ENCODE peak calls at places on chromosomes 4 and X, in seven cellular contexts. N is RCC 7860, E is astrocyte of the hippocampus, B is fibroblast of mammary gland, R is GM04503, M is NCI-H1092, I is GM18507. D is an unnamed sample.

GRCh38 chr4:139817657-139818452 is 152.2 kb downstream of the MGST2 start:
- DNase-seq in N (no peak), E (no peak), B (no peak), R (no peak), M (no peak), I (no peak), D (no peak)

GRCh38 chr4:33837043-33837442 is 2407.3 kb downstream of the ARAP2 start:
- DNase-seq in N (peak), E (peak), B (peak), R (peak), M (no peak), I (no peak), D (peak)

GRCh38 chr4:71200944-71201533 is 137.8 kb upstream of the SLC4A4 start:
- DNase-seq in N (no peak), E (no peak), B (no peak), R (no peak), M (no peak), I (no peak), D (no peak)

GRCh38 chrX:24148118-24148517 is 1.4 kb upstream of the ZFX start:
- DNase-seq in N (no peak), E (no peak), B (no peak), R (no peak), M (no peak), I (no peak), D (no peak)

GRCh38 chr4:8699479-8700145 is 107.0 kb downstream of the CPZ start:
- DNase-seq in N (no peak), E (no peak), B (no peak), R (no peak), M (no peak), I (no peak), D (no peak)

GRCh38 chr4:147570616-147571015 is 46.6 kb upstream of the TMEM184C start:
- DNase-seq in N (no peak), E (peak), B (peak), R (no peak), M (no peak), I (no peak), D (no peak)

GRCh38 chrX:43505759-43506158 is 150.3 kb upstream of the MAOA start:
- DNase-seq in N (no peak), E (no peak), B (peak), R (no peak), M (no peak), I (no peak), D (peak)

GRCh38 chrX:47515941-47516649 is 33.1 kb upstream of the ZNF41 start:
- DNase-seq in N (peak), E (peak), B (peak), R (no peak), M (no peak), I (no peak), D (no peak)

GRCh38 chr4:121736735-121737351 is 28.1 kb downstream of the SMIM43 start:
- DNase-seq in N (peak), E (peak), B (peak), R (no peak), M (peak), I (no peak), D (peak)

GRCh38 chr4:113901994-113902787 is 77.3 kb downstream of the ARSJ start:
- DNase-seq in N (no peak), E (no peak), B (no peak), R (no peak), M (no peak), I (no peak), D (no peak)

GRCh38 chr4:16027626-16028025 is 56.2 kb downstream of the PROM1 start:
- DNase-seq in N (no peak), E (no peak), B (peak), R (no peak), M (no peak), I (no peak), D (no peak)

GRCh38 chr4:47839259-47839658 is 1.4 kb upstream of the CORIN start:
- DNase-seq in N (no peak), E (no peak), B (peak), R (no peak), M (no peak), I (no peak), D (no peak)

GRCh38 chr4:180675368-180675675 is 1567.9 kb upstream of the TENM3 start:
- DNase-seq in N (no peak), E (no peak), B (no peak), R (no peak), M (no peak), I (no peak), D (no peak)

GRCh38 chr4:110172972-110173371 is 25.4 kb downstream of the ELOVL6 start:
- DNase-seq in N (no peak), E (no peak), B (no peak), R (no peak), M (peak), I (no peak), D (no peak)

GRCh38 chr4:168978001-168978700 is 31.9 kb downstream of the CBR4 start:
- DNase-seq in N (peak), E (peak), B (peak), R (peak), M (no peak), I (no peak), D (peak)

GRCh38 chr4:48254381-48255072 is 15.1 kb downstream of the TEC start:
- DNase-seq in N (no peak), E (peak), B (peak), R (peak), M (peak), I (no peak), D (no peak)

GRCh38 chr4:107265859-107266258 is 229.7 kb upstream of the DKK2 start:
- DNase-seq in N (no peak), E (no peak), B (no peak), R (no peak), M (no peak), I (no peak), D (no peak)

GRCh38 chr4:102612824-102613366 is 111.7 kb downstream of the NFKB1 start:
- DNase-seq in N (no peak), E (no peak), B (no peak), R (no peak), M (no peak), I (no peak), D (no peak)

GRCh38 chr4:181874582-181874981 is 368.6 kb upstream of the TENM3 start:
- DNase-seq in N (no peak), E (no peak), B (no peak), R (no peak), M (no peak), I (no peak), D (no peak)

D was measured in kidney glomerular epithelial cell.